ENCODE peak calls at places on chromosomes 1 and 21, in four cellular contexts. J is A549, B is K562, C is endothelial cell of umbilical vein. T is an unnamed sample.
A peak's percentile ranks its signal among the peaks of the same experiment; 100 is the strongest.

GRCh38 chr1:245336149-245336983 is 181.6 kb downstream of the KIF26B start:
- DNase-seq in J (no peak), C (no peak), B (no peak), T (no peak)

GRCh38 chr1:115251340-115251748 is 86.7 kb downstream of the NGF start:
- DNase-seq in J (no peak), B (no peak), C (no peak), T (no peak)

GRCh38 chr1:231603598-231604275 is 22.9 kb upstream of the DISC1 start:
- DNase-seq in J (peak; percentile 79), B (peak; percentile 80), C (peak; percentile 74), T (peak; percentile 82)

GRCh38 chr1:101163406-101163770 is 73.4 kb upstream of the S1PR1 start:
- DNase-seq in J (no peak), C (no peak), B (no peak), T (no peak)

GRCh38 chr1:216447898-216448568 is 24.8 kb upstream of the USH2A start:
- DNase-seq in J (no peak), B (no peak), C (no peak), T (no peak)

GRCh38 chr1:22850681-22851080 is 122.0 kb downstream of the LACTBL1 start:
- DNase-seq in B (no peak), C (peak; percentile 83), J (no peak), T (no peak)

GRCh38 chr1:67945733-67946374 is 104.6 kb downstream of the DIRAS3 start:
- DNase-seq in C (no peak), B (no peak), J (no peak), T (no peak)

GRCh38 chr1:200139661-200140250 is 112.2 kb downstream of the NR5A2 start:
- DNase-seq in J (peak; percentile 73), C (peak; percentile 67), B (peak; percentile 78), T (peak; percentile 76)

GRCh38 chr1:202154766-202155477 is 5.5 kb downstream of the PTPN7 start:
- DNase-seq in B (peak; percentile 84), C (peak; percentile 59), J (peak; percentile 80), T (peak; percentile 66)

GRCh38 chr1:174871886-174872285 is 127.9 kb upstream of the CACYBP start:
- DNase-seq in J (no peak), B (no peak), C (no peak), T (no peak)

GRCh38 chr1:202145325-202146140 is 996 bp upstream of the ARL8A start:
- DNase-seq in C (peak; percentile 30), J (no peak), B (peak; percentile 39), T (peak; percentile 57)

GRCh38 chr1:203325004-203325417 is 19.7 kb downstream of the BTG2 start:
- DNase-seq in C (no peak), J (no peak), B (no peak), T (peak; percentile 29)

GRCh38 chr1:66931548-66932124 is 6.8 kb downstream of the MIER1 start:
- DNase-seq in C (peak; percentile 55), B (no peak), J (no peak), T (peak; percentile 16)

GRCh38 chr1:68029444-68029843 is 21.0 kb downstream of the DIRAS3 start:
- DNase-seq in C (no peak), J (no peak), B (no peak), T (no peak)

GRCh38 chr1:184943998-184944397 is 30.3 kb downstream of the NIBAN1 start:
- DNase-seq in B (no peak), C (no peak), J (no peak), T (no peak)

DNA sequence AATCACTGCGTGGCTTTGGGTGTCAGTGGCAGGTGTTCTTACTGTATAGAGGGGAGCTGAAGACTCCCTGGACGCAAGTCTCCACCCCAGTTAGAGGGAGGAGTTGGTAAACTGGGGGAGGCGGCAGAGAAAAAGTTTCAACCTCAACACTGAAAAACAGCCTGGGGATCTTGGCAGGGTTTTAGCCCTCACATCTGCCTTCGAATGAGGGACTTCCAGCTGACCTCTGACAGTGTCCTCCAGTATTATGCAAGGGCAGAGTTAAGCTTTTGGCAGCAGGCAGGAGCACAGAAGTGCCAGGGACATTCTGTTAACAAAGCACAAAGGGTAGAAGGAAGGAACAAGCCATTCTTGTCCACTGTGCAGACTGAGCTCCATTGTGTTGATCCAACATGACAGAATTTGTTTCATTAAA is 41.2 kb upstream of the RAB4A start:
- DNase-seq in C (no peak), B (no peak), J (no peak), T (peak; percentile 52)
- H3K4me3 ChIP-seq in C (no peak overlapping the region), B (no peak overlapping the region), J (no peak overlapping the region), T (no peak overlapping the region)

DNA sequence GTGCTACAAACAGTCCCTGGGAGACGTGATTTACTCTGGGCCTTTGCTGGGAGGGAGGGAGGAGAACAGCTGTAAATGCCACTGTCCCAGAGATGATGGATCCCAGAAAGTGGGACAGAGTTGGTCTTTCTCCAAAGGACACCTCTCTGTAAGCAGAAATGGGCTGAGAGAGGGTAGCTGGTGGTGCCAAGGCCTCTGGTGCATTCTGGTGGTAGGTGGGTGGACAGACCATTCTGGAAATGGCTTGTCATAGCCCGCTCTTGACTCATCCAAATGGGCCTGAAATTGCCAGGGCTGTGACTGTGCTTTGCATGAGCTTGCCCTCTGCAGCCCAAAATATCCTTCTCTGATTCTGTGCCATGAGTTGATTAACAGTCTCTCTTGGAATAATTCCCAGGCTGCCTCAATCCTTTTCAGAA is 36.1 kb downstream of the CCDC185 start:
- DNase-seq in B (no peak), J (no peak), C (no peak), T (no peak)
- TF ChIP-seq MYC in B (no peak), J (no peak), C (no peak), T (no peak)

GRCh38 chr1:8474369-8474768 is 156.5 kb downstream of the SLC45A1 start:
- DNase-seq in C (no peak), J (no peak), B (no peak), T (no peak)

GRCh38 chr1:8471451-8471850 is 153.5 kb downstream of the SLC45A1 start:
- DNase-seq in J (no peak), B (no peak), C (no peak), T (no peak)

GRCh38 chr1:8473121-8473891 is 155.4 kb downstream of the SLC45A1 start:
- DNase-seq in J (no peak), C (no peak), B (no peak), T (no peak)

GRCh38 chr1:8473892-8474300 is 156.0 kb downstream of the SLC45A1 start:
- DNase-seq in B (no peak), J (no peak), C (no peak), T (no peak)

GRCh38 chr1:8472668-8473067 is 154.8 kb downstream of the SLC45A1 start:
- DNase-seq in C (no peak), J (no peak), B (no peak), T (no peak)
- TF ChIP-seq CTCF in C (no peak), J (no peak), B (no peak), T (no peak)

GRCh38 chr1:98049370-98050115 is 128.7 kb upstream of the DPYD start:
- DNase-seq in B (no peak), C (peak; percentile 30), J (no peak), T (no peak)

GRCh38 chr1:98045211-98046030 is 124.6 kb upstream of the DPYD start:
- DNase-seq in C (peak; percentile 68), B (no peak), J (peak; percentile 81), T (no peak)

GRCh38 chr1:98046031-98046641 is 125.3 kb upstream of the DPYD start:
- DNase-seq in C (peak; percentile 70), B (no peak), J (peak; percentile 63), T (no peak)

GRCh38 chr1:98051065-98051675 is 130.3 kb upstream of the DPYD start:
- DNase-seq in J (peak; percentile 77), C (peak; percentile 85), B (peak; percentile 51), T (peak; percentile 75)

DNA sequence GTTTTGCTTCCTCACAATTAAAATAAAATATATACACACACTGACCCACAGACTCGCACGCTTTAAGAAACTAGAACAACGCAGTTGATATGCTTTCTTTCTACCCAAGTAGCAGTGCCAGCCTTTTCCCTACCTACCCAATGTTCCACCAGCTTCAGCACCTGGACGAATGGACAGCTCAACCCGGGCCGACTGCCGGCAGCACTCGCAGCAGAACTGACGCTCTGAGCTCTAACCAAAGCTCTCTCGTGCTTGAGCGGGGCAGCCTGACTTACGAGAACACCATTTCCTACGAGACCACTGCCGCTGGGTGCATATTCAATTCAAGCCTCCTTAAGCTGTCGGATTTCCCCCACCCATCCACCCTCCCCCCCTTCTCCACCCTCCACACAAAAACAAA is 127.4 kb upstream of the DPYD start:
- DNase-seq in J (peak; percentile 58), C (peak; percentile 84), B (peak; percentile 14), T (peak; percentile 77)
- H3K4me3 ChIP-seq in J (no peak overlapping the region), C (peak overlapping the region; percentile 34), B (no peak overlapping the region), T (no peak overlapping the region)

GRCh38 chr21:18228060-18228739 is 16.4 kb upstream of the CHODL start:
- DNase-seq in C (no peak), B (no peak), J (no peak), T (no peak)
- TF ChIP-seq MYC in C (no peak), B (no peak), J (no peak), T (no peak)

GRCh38 chr1:153547560-153548551 is 1.2 kb downstream of the S100A3 start:
- DNase-seq in J (no peak), C (no peak), B (no peak), T (peak; percentile 62)

GRCh38 chr1:153550398-153550758 is 1.3 kb upstream of the S100A3 start:
- DNase-seq in J (no peak), B (no peak), C (no peak), T (no peak)

GRCh38 chr1:153550827-153551512 is 1.9 kb upstream of the S100A3 start:
- DNase-seq in C (no peak), J (no peak), B (no peak), T (peak; percentile 82)

GRCh38 chr1:153549741-153550397 is 811 bp upstream of the S100A3 start:
- DNase-seq in J (no peak), B (no peak), C (no peak), T (no peak)

DNA sequence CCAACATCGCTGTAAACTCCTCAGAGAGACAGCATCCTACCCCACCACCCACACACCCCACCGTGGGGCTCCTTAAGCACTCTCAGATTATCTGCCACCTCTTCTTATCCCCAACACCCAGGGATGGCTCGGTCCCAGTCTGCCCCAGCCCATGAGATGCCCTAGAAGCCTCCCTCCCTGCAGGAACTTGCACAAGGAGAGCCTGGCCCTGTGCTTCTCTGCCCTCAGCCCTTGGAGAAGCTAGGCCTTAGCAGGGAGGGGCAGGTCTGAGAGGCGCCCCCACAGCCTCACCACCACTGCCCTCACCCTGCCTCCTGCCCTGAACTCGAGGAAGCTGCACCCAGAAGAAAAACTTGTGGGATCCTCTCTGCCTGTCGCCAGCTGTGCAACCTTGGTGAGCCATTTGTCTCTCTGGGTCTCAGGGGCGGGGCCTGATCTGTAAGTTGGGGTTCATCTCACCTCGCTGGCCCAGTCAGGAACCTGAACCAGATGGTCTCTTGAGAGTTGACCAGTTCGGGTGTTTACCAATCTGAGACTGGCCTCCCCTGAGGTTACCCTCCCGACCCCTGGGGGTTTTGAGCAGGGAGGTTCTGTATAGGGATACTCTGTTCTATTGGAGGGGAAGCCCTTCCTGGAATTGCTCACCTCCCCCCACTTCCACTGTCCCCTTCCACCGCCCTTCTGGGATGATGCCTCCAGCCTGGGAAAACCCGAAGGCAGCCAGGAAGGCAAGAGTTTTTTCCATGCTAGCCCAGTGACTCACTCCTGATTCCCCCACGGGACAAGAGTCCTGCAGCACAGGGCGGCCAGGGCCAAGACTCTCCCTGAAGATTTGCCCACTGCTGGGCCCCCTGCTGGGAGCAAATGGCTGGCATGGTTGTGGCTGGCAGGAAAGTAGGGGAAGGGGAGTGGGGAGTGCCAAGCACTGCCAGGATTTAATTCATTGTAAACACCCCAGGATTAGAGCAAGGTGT is at the start of gene S100A3:
- DNase-seq in B (no peak), J (peak; percentile 89), C (peak; percentile 86), T (peak; percentile 43)
- TF ChIP-seq CTCF in B (no peak), J (peak; percentile 11), C (peak; percentile 26), T (no peak)

T was measured in NB4.